ENCODE peak calls at places on chromosome 17, in nine cellular contexts. One of them, this sample, is unnamed.

GRCh38 chr17:6496636-6497441 is 52.6 kb downstream of the PIMREG start:
- DNase-seq in CD8-positive, alpha-beta memory T cell: no peak
- DNase-seq in uterus: no peak
- DNase-seq in breast epithelium: peak; percentile 35
- DNase-seq in epithelial cell of prostate: no peak
- DNase-seq in GM23248: peak; percentile 28
- DNase-seq in brain microvascular endothelial cell: no peak
- DNase-seq in HCT116: no peak
- DNase-seq in CD4-positive, CD25-positive, alpha-beta regulatory T cell: no peak
- DNase-seq in this sample: no peak

GRCh38 chr17:63442549-63443035 is 3.5 kb downstream of the CYB561 start:
- DNase-seq in epithelial cell of prostate: no peak
- DNase-seq in CD4-positive, CD25-positive, alpha-beta regulatory T cell: no peak
- DNase-seq in HCT116: no peak
- DNase-seq in GM23248: no peak
- DNase-seq in uterus: no peak
- DNase-seq in CD8-positive, alpha-beta memory T cell: no peak
- DNase-seq in brain microvascular endothelial cell: no peak
- DNase-seq in breast epithelium: no peak
- DNase-seq in this sample: no peak

GRCh38 chr17:27489045-27489715 is 32.9 kb downstream of the KSR1 start:
- DNase-seq in breast epithelium: no peak
- DNase-seq in epithelial cell of prostate: no peak
- DNase-seq in HCT116: no peak
- DNase-seq in CD8-positive, alpha-beta memory T cell: no peak
- DNase-seq in brain microvascular endothelial cell: no peak
- DNase-seq in GM23248: peak; percentile 86
- DNase-seq in CD4-positive, CD25-positive, alpha-beta regulatory T cell: no peak
- DNase-seq in uterus: peak; percentile 68
- DNase-seq in this sample: peak; percentile 95

GRCh38 chr17:14664511-14664910 is 363.6 kb downstream of the HS3ST3B1 start:
- DNase-seq in uterus: no peak
- DNase-seq in epithelial cell of prostate: no peak
- DNase-seq in CD4-positive, CD25-positive, alpha-beta regulatory T cell: no peak
- DNase-seq in HCT116: no peak
- DNase-seq in breast epithelium: no peak
- DNase-seq in CD8-positive, alpha-beta memory T cell: no peak
- DNase-seq in brain microvascular endothelial cell: no peak
- DNase-seq in GM23248: no peak
- DNase-seq in this sample: no peak

GRCh38 chr17:62147284-62147683 is 82.2 kb upstream of the MED13 start:
- DNase-seq in breast epithelium: no peak
- DNase-seq in CD4-positive, CD25-positive, alpha-beta regulatory T cell: no peak
- DNase-seq in brain microvascular endothelial cell: no peak
- DNase-seq in epithelial cell of prostate: no peak
- DNase-seq in uterus: no peak
- DNase-seq in GM23248: no peak
- DNase-seq in HCT116: no peak
- DNase-seq in CD8-positive, alpha-beta memory T cell: no peak
- DNase-seq in this sample: no peak

GRCh38 chr17:21300601-21301571 is 16.4 kb downstream of the MAP2K3 start:
- DNase-seq in brain microvascular endothelial cell: no peak
- DNase-seq in GM23248: no peak
- DNase-seq in uterus: no peak
- DNase-seq in CD8-positive, alpha-beta memory T cell: no peak
- DNase-seq in CD4-positive, CD25-positive, alpha-beta regulatory T cell: no peak
- DNase-seq in breast epithelium: no peak
- DNase-seq in epithelial cell of prostate: no peak
- DNase-seq in HCT116: no peak
- DNase-seq in this sample: no peak

GRCh38 chr17:39045948-39046679 is 78.9 kb upstream of the FBXO47 start:
- DNase-seq in CD4-positive, CD25-positive, alpha-beta regulatory T cell: no peak
- DNase-seq in brain microvascular endothelial cell: no peak
- DNase-seq in epithelial cell of prostate: no peak
- DNase-seq in HCT116: no peak
- DNase-seq in breast epithelium: no peak
- DNase-seq in GM23248: no peak
- DNase-seq in CD8-positive, alpha-beta memory T cell: no peak
- DNase-seq in uterus: no peak
- DNase-seq in this sample: no peak

GRCh38 chr17:32494621-32495346 is 8.0 kb downstream of the CDK5R1 start:
- DNase-seq in GM23248: no peak
- DNase-seq in CD8-positive, alpha-beta memory T cell: no peak
- DNase-seq in brain microvascular endothelial cell: no peak
- DNase-seq in epithelial cell of prostate: no peak
- DNase-seq in CD4-positive, CD25-positive, alpha-beta regulatory T cell: no peak
- DNase-seq in breast epithelium: no peak
- DNase-seq in uterus: no peak
- DNase-seq in HCT116: no peak
- DNase-seq in this sample: no peak

GRCh38 chr17:55750750-55751641 is at the start of gene PCTP:
- DNase-seq in breast epithelium: peak; percentile 86
- DNase-seq in GM23248: peak; percentile 98
- DNase-seq in epithelial cell of prostate: no peak
- DNase-seq in HCT116: peak; percentile 86
- DNase-seq in brain microvascular endothelial cell: peak; percentile 86
- DNase-seq in CD4-positive, CD25-positive, alpha-beta regulatory T cell: peak; percentile 69
- DNase-seq in CD8-positive, alpha-beta memory T cell: peak; percentile 67
- DNase-seq in uterus: peak; percentile 93
- DNase-seq in this sample: peak; percentile 98

GRCh38 chr17:82687375-82687861 is 11.1 kb downstream of the RAB40B start:
- DNase-seq in GM23248: no peak
- DNase-seq in breast epithelium: no peak
- DNase-seq in HCT116: no peak
- DNase-seq in CD8-positive, alpha-beta memory T cell: no peak
- DNase-seq in uterus: no peak
- DNase-seq in epithelial cell of prostate: peak; percentile 79
- DNase-seq in brain microvascular endothelial cell: no peak
- DNase-seq in CD4-positive, CD25-positive, alpha-beta regulatory T cell: no peak
- DNase-seq in this sample: no peak

GRCh38 chr17:44348988-44349364 is 3.9 kb downstream of the GRN start:
- DNase-seq in CD8-positive, alpha-beta memory T cell: no peak
- DNase-seq in GM23248: no peak
- DNase-seq in CD4-positive, CD25-positive, alpha-beta regulatory T cell: no peak
- DNase-seq in epithelial cell of prostate: no peak
- DNase-seq in uterus: no peak
- DNase-seq in HCT116: no peak
- DNase-seq in breast epithelium: no peak
- DNase-seq in brain microvascular endothelial cell: no peak
- DNase-seq in this sample: no peak

GRCh38 chr17:77371117-77371887 is 230.5 kb downstream of the SEC14L1 start:
- DNase-seq in HCT116: no peak
- DNase-seq in brain microvascular endothelial cell: peak; percentile 61
- DNase-seq in epithelial cell of prostate: no peak
- DNase-seq in CD8-positive, alpha-beta memory T cell: no peak
- DNase-seq in uterus: no peak
- DNase-seq in CD4-positive, CD25-positive, alpha-beta regulatory T cell: no peak
- DNase-seq in breast epithelium: no peak
- DNase-seq in GM23248: peak; percentile 71
- DNase-seq in this sample: no peak

GRCh38 chr17:82272495-82273326 is 789 bp downstream of the CSNK1D start:
- DNase-seq in HCT116: no peak
- DNase-seq in breast epithelium: no peak
- DNase-seq in CD8-positive, alpha-beta memory T cell: peak; percentile 50
- DNase-seq in brain microvascular endothelial cell: no peak
- DNase-seq in GM23248: peak; percentile 50
- DNase-seq in CD4-positive, CD25-positive, alpha-beta regulatory T cell: peak; percentile 32
- DNase-seq in epithelial cell of prostate: no peak
- DNase-seq in uterus: peak; percentile 52
- DNase-seq in this sample: no peak

DNA sequence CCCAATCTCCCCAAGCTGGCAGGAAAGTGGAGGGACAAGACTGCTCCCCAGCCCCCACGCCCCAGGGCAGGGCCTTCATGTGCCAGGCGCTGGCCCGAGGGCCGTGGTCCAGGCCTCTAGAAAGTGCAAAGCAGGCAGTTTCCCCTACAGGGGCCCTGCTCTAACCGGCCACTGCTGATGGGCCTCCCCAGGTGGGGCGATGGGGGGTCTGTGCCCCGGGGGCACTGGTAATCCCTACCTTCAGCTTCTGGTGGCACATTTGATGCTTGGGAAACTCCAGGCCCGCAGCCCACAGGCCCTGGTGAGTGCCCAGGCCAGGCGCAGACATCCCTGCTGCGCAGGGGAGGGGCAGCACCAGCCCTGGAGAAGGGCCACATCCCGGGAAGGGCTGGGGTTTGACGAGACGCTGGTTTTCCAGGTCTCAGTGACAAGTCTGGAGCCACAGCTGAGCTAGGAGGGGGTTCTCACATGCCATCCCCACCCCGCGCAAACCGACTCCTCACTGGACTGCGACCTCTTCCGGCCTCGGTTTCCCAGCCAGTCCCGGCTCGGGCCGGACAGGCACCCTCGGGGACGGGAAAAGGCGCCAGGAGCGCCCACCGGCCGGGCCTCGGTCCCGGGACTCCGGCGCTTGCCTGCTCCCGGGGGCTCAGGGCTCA is 1.6 kb downstream of the DOC2B start:
- DNase-seq in CD8-positive, alpha-beta memory T cell: no peak
- DNase-seq in HCT116: no peak
- DNase-seq in brain microvascular endothelial cell: no peak
- DNase-seq in epithelial cell of prostate: no peak
- DNase-seq in CD4-positive, CD25-positive, alpha-beta regulatory T cell: no peak
- DNase-seq in uterus: no peak
- DNase-seq in breast epithelium: no peak
- DNase-seq in GM23248: no peak
- DNase-seq in this sample: no peak
- H3K27ac ChIP-seq in CD8-positive, alpha-beta memory T cell: no peak overlapping the region
- H3K27ac ChIP-seq in HCT116: peak overlapping the region; percentile 5
- H3K27ac ChIP-seq in brain microvascular endothelial cell: no peak overlapping the region
- H3K27ac ChIP-seq in epithelial cell of prostate: no peak overlapping the region
- H3K27ac ChIP-seq in CD4-positive, CD25-positive, alpha-beta regulatory T cell: no peak overlapping the region
- H3K27ac ChIP-seq in uterus: peak overlapping the region; percentile 67
- H3K27ac ChIP-seq in breast epithelium: no peak overlapping the region
- H3K27ac ChIP-seq in GM23248: no peak overlapping the region
- H3K27ac ChIP-seq in this sample: peak overlapping the region; percentile 78

GRCh38 chr17:46770818-46771600 is 47.5 kb downstream of the WNT3 start:
- DNase-seq in GM23248: peak; percentile 83
- DNase-seq in epithelial cell of prostate: no peak
- DNase-seq in HCT116: no peak
- DNase-seq in CD4-positive, CD25-positive, alpha-beta regulatory T cell: no peak
- DNase-seq in breast epithelium: no peak
- DNase-seq in CD8-positive, alpha-beta memory T cell: no peak
- DNase-seq in brain microvascular endothelial cell: no peak
- DNase-seq in uterus: no peak
- DNase-seq in this sample: no peak
- H3K27ac ChIP-seq in GM23248: peak overlapping the region; percentile 33
- H3K27ac ChIP-seq in epithelial cell of prostate: peak overlapping the region; percentile 47
- H3K27ac ChIP-seq in HCT116: peak overlapping the region; percentile 79
- H3K27ac ChIP-seq in CD4-positive, CD25-positive, alpha-beta regulatory T cell: no peak overlapping the region
- H3K27ac ChIP-seq in breast epithelium: peak overlapping the region; percentile 52
- H3K27ac ChIP-seq in CD8-positive, alpha-beta memory T cell: peak overlapping the region; percentile 24
- H3K27ac ChIP-seq in brain microvascular endothelial cell: no peak overlapping the region
- H3K27ac ChIP-seq in uterus: peak overlapping the region; percentile 69
- H3K27ac ChIP-seq in this sample: peak overlapping the region; percentile 80

GRCh38 chr17:59766486-59766885 is 59.0 kb downstream of the VMP1 start:
- DNase-seq in epithelial cell of prostate: no peak
- DNase-seq in CD4-positive, CD25-positive, alpha-beta regulatory T cell: no peak
- DNase-seq in brain microvascular endothelial cell: no peak
- DNase-seq in breast epithelium: no peak
- DNase-seq in GM23248: no peak
- DNase-seq in uterus: no peak
- DNase-seq in HCT116: no peak
- DNase-seq in CD8-positive, alpha-beta memory T cell: no peak
- DNase-seq in this sample: no peak

GRCh38 chr17:59769891-59770290 is 62.4 kb downstream of the VMP1 start:
- DNase-seq in brain microvascular endothelial cell: no peak
- DNase-seq in breast epithelium: no peak
- DNase-seq in CD8-positive, alpha-beta memory T cell: no peak
- DNase-seq in HCT116: no peak
- DNase-seq in GM23248: peak; percentile 62
- DNase-seq in uterus: no peak
- DNase-seq in epithelial cell of prostate: no peak
- DNase-seq in CD4-positive, CD25-positive, alpha-beta regulatory T cell: no peak
- DNase-seq in this sample: no peak

GRCh38 chr17:59764292-59764741 is 56.9 kb downstream of the VMP1 start:
- DNase-seq in breast epithelium: no peak
- DNase-seq in epithelial cell of prostate: no peak
- DNase-seq in CD4-positive, CD25-positive, alpha-beta regulatory T cell: no peak
- DNase-seq in HCT116: no peak
- DNase-seq in uterus: no peak
- DNase-seq in GM23248: peak; percentile 48
- DNase-seq in CD8-positive, alpha-beta memory T cell: no peak
- DNase-seq in brain microvascular endothelial cell: no peak
- DNase-seq in this sample: no peak

GRCh38 chr17:59765038-59765437 is 57.6 kb downstream of the VMP1 start:
- DNase-seq in brain microvascular endothelial cell: no peak
- DNase-seq in GM23248: no peak
- DNase-seq in uterus: no peak
- DNase-seq in CD4-positive, CD25-positive, alpha-beta regulatory T cell: no peak
- DNase-seq in CD8-positive, alpha-beta memory T cell: no peak
- DNase-seq in HCT116: no peak
- DNase-seq in breast epithelium: no peak
- DNase-seq in epithelial cell of prostate: no peak
- DNase-seq in this sample: no peak

DNA sequence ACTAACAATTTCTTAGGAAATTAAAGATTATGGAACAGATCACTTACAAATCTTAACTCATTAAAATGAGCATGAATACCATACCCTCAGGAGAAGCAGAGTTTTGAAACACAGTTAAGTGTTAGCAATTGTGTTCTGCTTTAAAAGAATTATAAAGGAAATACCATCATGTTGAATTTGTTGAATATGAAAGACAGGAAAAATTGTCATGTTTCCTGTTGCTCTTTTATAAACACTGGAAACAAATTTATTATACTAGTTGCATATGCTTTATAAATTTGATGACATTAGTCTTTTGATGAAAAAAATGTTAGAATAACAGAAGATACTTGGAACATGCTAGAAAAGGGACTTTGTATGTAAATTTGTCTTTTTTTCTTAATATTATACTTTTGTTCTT is 59.7 kb downstream of the VMP1 start:
- DNase-seq in GM23248: no peak
- DNase-seq in HCT116: no peak
- DNase-seq in brain microvascular endothelial cell: no peak
- DNase-seq in epithelial cell of prostate: no peak
- DNase-seq in breast epithelium: no peak
- DNase-seq in uterus: no peak
- DNase-seq in CD8-positive, alpha-beta memory T cell: no peak
- DNase-seq in CD4-positive, CD25-positive, alpha-beta regulatory T cell: no peak
- DNase-seq in this sample: no peak
- H3K27ac ChIP-seq in GM23248: peak overlapping the region; percentile 20
- H3K27ac ChIP-seq in HCT116: peak overlapping the region; percentile 22
- H3K27ac ChIP-seq in brain microvascular endothelial cell: peak overlapping the region; percentile 46
- H3K27ac ChIP-seq in epithelial cell of prostate: peak overlapping the region; percentile 89
- H3K27ac ChIP-seq in breast epithelium: no peak overlapping the region
- H3K27ac ChIP-seq in uterus: no peak overlapping the region
- H3K27ac ChIP-seq in CD8-positive, alpha-beta memory T cell: no peak overlapping the region
- H3K27ac ChIP-seq in CD4-positive, CD25-positive, alpha-beta regulatory T cell: no peak overlapping the region
- H3K27ac ChIP-seq in this sample: no peak overlapping the region

DNA sequence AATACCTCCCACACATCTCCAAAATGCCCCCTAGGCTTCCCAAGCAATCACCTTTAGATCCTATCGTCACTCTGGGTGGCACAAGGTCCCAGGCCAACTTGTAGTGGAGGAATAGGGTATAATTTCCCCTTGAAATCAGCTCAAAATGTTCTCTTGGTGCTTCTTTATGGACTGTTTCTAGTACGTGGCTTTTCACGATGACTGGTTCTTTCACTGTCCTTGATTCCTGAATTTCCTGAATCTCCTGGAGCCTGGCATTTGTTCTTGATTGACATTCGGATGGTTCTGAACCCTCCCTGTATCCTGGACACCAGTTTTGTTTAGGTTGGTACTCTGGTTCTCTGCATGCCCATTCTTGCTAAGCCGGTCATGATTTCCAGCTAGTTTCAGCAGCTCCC is 6.9 kb upstream of the VPS53 start:
- DNase-seq in brain microvascular endothelial cell: no peak
- DNase-seq in CD4-positive, CD25-positive, alpha-beta regulatory T cell: no peak
- DNase-seq in uterus: no peak
- DNase-seq in breast epithelium: no peak
- DNase-seq in GM23248: no peak
- DNase-seq in CD8-positive, alpha-beta memory T cell: no peak
- DNase-seq in HCT116: no peak
- DNase-seq in epithelial cell of prostate: peak; percentile 70
- DNase-seq in this sample: no peak
- H3K27ac ChIP-seq in brain microvascular endothelial cell: no peak overlapping the region
- H3K27ac ChIP-seq in CD4-positive, CD25-positive, alpha-beta regulatory T cell: no peak overlapping the region
- H3K27ac ChIP-seq in uterus: no peak overlapping the region
- H3K27ac ChIP-seq in breast epithelium: no peak overlapping the region
- H3K27ac ChIP-seq in GM23248: no peak overlapping the region
- H3K27ac ChIP-seq in CD8-positive, alpha-beta memory T cell: no peak overlapping the region
- H3K27ac ChIP-seq in HCT116: no peak overlapping the region
- H3K27ac ChIP-seq in epithelial cell of prostate: peak overlapping the region; percentile 43
- H3K27ac ChIP-seq in this sample: no peak overlapping the region

This sample was measured in esophagus muscularis mucosa.